ENCODE peak calls at places on chromosomes 5 and 9, in five cellular contexts. D is A549; X is RWPE1; K is ovary; S is CD4-positive, alpha-beta T cell. P is an unnamed sample.

GRCh38 chr9:127708952-127709587 is 2.3 kb downstream of the CFAP157 start:
- DNase-seq in K (no peak), D (no peak), X (no peak), S (no peak), P (no peak)

GRCh38 chr5:143851383-143851782 is 39.4 kb downstream of the HMHB1 start:
- DNase-seq in D (no peak), K (no peak), S (no peak), X (no peak), P (no peak)

GRCh38 chr5:142304013-142304701 is 20.7 kb downstream of the SPRY4 start:
- DNase-seq in K (no peak), D (no peak), S (no peak), X (no peak), P (no peak)

GRCh38 chr5:171386861-171387254 is 791 bp upstream of the NPM1 start:
- DNase-seq in X (peak; percentile 41), D (no peak), S (peak; percentile 5), K (no peak), P (no peak)

GRCh38 chr5:95411476-95411875 is 20.3 kb downstream of the FAM81B start:
- DNase-seq in X (no peak), D (no peak), S (no peak), K (no peak), P (no peak)

GRCh38 chr9:136075881-136076678 is 19.0 kb downstream of the NACC2 start:
- DNase-seq in K (peak; percentile 10), S (no peak), X (no peak), D (no peak), P (no peak)

GRCh38 chr5:6637022-6637421 is 3.8 kb downstream of the SRD5A1 start:
- DNase-seq in X (no peak), D (no peak), K (no peak), S (no peak), P (no peak)

GRCh38 chr5:172442592-172442991 is 11.7 kb downstream of the SH3PXD2B start:
- DNase-seq in D (no peak), S (no peak), K (no peak), X (no peak), P (no peak)

GRCh38 chr9:84371737-84372136 is 31.2 kb upstream of the SLC28A3 start:
- DNase-seq in D (no peak), K (no peak), S (no peak), X (peak; percentile 76), P (peak; percentile 64)

GRCh38 chr5:43941806-43942205 is 338.8 kb downstream of the NNT start:
- DNase-seq in K (no peak), D (no peak), S (no peak), X (no peak), P (no peak)

GRCh38 chr9:123561055-123561454 is 205.1 kb downstream of the CRB2 start:
- DNase-seq in D (no peak), X (no peak), K (no peak), S (no peak), P (no peak)

GRCh38 chr9:89463986-89464901 is 33.7 kb downstream of the SEMA4D start:
- DNase-seq in S (peak; percentile 73), K (no peak), X (no peak), D (no peak), P (no peak)

GRCh38 chr9:79193001-79193400 is 378.8 kb upstream of the TLE4 start:
- DNase-seq in X (no peak), D (no peak), K (no peak), S (no peak), P (peak; percentile 87)

GRCh38 chr9:116687762-116688160 is 656 bp downstream of the TRIM32 start:
- DNase-seq in K (no peak), S (no peak), D (peak; percentile 19), X (no peak), P (no peak)

GRCh38 chr9:108478431-108478837 is 377.4 kb downstream of the ACTL7B start:
- DNase-seq in K (no peak), S (no peak), D (peak; percentile 21), X (peak; percentile 95), P (peak; percentile 71)

GRCh38 chr9:38181216-38181615 is 112.2 kb upstream of the SHB start:
- DNase-seq in S (no peak), D (no peak), X (no peak), K (no peak), P (no peak)

GRCh38 chr9:125854553-125855275 is 107.5 kb downstream of the PBX3 start:
- DNase-seq in K (no peak), X (no peak), S (no peak), D (no peak), P (peak; percentile 92)

GRCh38 chr9:122125891-122126331 is 32.8 kb upstream of the TTLL11 start:
- DNase-seq in K (no peak), D (no peak), X (peak; percentile 56), S (no peak), P (peak; percentile 39)

GRCh38 chr5:146755781-146756180 is 122.8 kb downstream of the PPP2R2B start:
- DNase-seq in D (no peak), K (no peak), X (no peak), S (no peak), P (no peak)

GRCh38 chr5:61321650-61322049 is 10.4 kb upstream of the ZSWIM6 start:
- DNase-seq in X (no peak), S (no peak), K (no peak), D (no peak), P (no peak)

GRCh38 chr9:83430681-83431080 is 107.5 kb downstream of the FRMD3 start:
- DNase-seq in D (no peak), X (no peak), S (no peak), K (no peak), P (no peak)

GRCh38 chr5:139788294-139788875 is 7.2 kb upstream of the PSD2 start:
- DNase-seq in K (peak; percentile 46), X (no peak), S (no peak), D (no peak), P (no peak)

GRCh38 chr5:91111473-91112238 is 271.5 kb downstream of the ARRDC3 start:
- DNase-seq in K (no peak), X (no peak), D (no peak), S (no peak), P (no peak)

GRCh38 chr5:167504276-167504675 is 787.2 kb upstream of the WWC1 start:
- DNase-seq in S (no peak), X (no peak), K (no peak), D (no peak), P (no peak)

GRCh38 chr5:132439521-132440206 is 50.9 kb downstream of the IRF1 start:
- DNase-seq in D (no peak), X (peak; percentile 68), K (peak; percentile 80), S (no peak), P (peak; percentile 83)

GRCh38 chr5:123673107-123673506 is 161.1 kb downstream of the CSNK1G3 start:
- DNase-seq in X (no peak), D (no peak), S (no peak), K (no peak), P (no peak)

GRCh38 chr9:76557674-76558073 is 98.7 kb downstream of the GCNT1 start:
- DNase-seq in K (no peak), X (peak; percentile 30), D (no peak), S (no peak), P (peak; percentile 66)

GRCh38 chr5:151094054-151094858 is 13.4 kb upstream of the TNIP1 start:
- DNase-seq in S (no peak), X (no peak), D (peak; percentile 43), K (no peak), P (no peak)

GRCh38 chr5:72552041-72552557 is 44.9 kb upstream of the ZNF366 start:
- DNase-seq in D (no peak), K (no peak), S (no peak), X (peak; percentile 62), P (peak; percentile 80)

GRCh38 chr5:79329453-79329852 is 93.5 kb downstream of the JMY start:
- DNase-seq in D (no peak), S (no peak), X (no peak), K (no peak), P (no peak)

GRCh38 chr5:79330071-79330470 is 94.1 kb downstream of the JMY start:
- DNase-seq in S (no peak), D (no peak), K (no peak), X (no peak), P (no peak)

DNA sequence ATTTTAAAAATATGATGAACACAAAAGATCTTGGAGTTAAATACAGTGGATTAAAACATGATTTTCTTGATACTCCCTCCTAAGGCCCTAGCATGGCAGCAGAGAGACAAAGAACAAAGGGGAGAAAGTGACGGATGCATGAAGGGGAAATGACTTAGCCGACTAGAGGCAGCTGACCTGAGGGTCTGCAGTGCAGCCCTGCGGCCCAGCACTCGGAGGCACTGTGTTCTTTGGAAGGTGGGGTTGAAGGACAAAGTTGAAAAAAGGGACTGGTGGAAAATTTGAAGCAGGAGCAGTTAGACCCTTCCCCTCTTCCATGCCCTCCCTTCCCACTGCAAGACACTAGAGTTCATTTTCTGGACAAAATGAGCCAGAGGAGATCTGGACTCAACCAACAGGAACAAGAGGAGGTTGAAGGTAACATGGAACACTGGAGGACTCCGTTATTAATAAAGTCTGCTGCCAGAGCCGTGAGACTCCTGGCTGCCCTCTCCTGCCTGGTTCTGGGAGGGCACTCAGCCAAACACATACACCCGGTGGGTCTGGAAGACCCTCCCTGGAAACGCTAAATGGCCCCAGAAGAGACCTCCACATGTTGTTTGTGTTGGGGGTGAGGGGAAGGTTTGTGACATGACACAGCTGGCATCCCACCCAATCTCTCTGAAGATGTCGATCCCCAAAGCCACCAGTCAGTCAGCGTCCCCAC is 98.1 kb downstream of the JMY start:
- DNase-seq in X (no peak), K (no peak), S (no peak), D (no peak), P (no peak)
- TF ChIP-seq CTCF in X (no peak), K (no peak), S (no peak), D (no peak), P (no peak)

GRCh38 chr9:36793277-36793676 is 220.6 kb downstream of the MELK start:
- DNase-seq in K (no peak), D (no peak), X (no peak), S (no peak), P (no peak)
- TF ChIP-seq CTCF in K (no peak), D (no peak), X (peak; percentile 29), S (no peak), P (peak; percentile 70)

DNA sequence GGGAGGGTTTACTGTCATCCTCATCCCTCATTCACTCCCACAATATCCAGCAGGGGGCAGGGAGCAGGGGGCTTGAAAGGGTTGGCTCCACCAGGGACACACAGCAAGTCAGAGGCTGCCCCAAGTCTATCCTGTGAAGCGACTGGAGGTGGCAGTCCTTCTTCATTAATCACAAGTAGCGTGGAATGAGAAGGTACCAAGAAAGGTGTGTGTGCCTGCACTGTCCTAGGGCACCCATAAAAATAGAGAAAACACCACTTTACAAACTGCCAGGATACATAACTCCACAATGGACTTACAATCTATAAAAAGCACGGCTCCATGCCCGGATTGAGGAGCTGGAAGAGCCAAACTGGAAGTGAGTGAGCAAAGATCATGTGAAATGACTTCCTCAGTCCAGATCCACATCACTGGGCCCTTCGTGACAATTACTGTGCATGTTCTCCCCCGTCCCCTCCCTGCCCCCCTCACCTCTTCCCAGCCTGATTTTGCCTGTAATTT is 183.9 kb downstream of the SLIT3 start:
- DNase-seq in S (no peak), X (no peak), D (no peak), K (no peak), P (no peak)
- TF ChIP-seq CTCF in S (no peak), X (no peak), D (no peak), K (no peak), P (no peak)

DNA sequence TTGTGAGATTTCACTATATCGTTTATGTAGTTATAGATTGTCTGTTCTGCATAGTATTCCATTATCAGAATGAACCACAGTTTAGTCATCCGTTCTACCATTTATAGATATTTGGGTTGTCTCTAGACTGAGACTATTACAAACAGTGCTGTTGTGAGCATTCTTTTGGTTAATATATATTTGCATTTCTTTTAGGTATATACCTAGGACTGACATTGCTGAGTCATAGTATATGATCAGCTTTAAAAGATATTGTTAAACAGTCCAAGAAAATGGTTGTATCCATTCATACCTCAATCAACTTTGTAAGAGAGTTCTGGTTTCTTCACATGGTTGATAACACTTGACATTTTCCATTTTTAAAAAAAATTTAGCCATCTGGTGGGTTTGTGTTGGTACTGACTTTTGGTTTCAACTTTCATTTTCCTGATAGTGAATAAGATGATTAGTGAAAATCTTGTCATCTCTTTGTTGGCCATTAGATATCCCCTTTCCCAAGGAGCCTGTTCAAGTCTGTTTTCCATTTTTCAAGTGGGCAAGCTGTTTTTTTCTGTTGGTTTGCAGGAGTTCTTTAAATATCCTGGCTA is 22.9 kb upstream of the ADAM19 start:
- DNase-seq in S (no peak), D (no peak), X (no peak), K (no peak), P (no peak)
- TF ChIP-seq CTCF in S (no peak), D (no peak), X (no peak), K (no peak), P (no peak)

P was measured in HFFc6.